ENCODE peak calls at places on chromosomes 11 and 22, in nine cellular contexts. X is body of pancreas; W is cardiac fibroblast; F is GM12865; U is OCI-LY7; T is upper lobe of right lung; A is naive thymus-derived CD4-positive, alpha-beta T cell; M is Caco-2; N is HCT116. G is an unnamed sample.

GRCh38 chr11:46003647-46004046 is 81.2 kb downstream of the LARGE2 start:
- DNase-seq in X (no peak), W (peak), F (no peak), U (no peak), T (no peak), A (no peak), M (no peak), N (no peak), G (no peak)

GRCh38 chr22:22974795-22975580 is 87.4 kb downstream of the IGLL5 start:
- DNase-seq in X (no peak), W (no peak), F (no peak), U (no peak), T (no peak), A (no peak), M (no peak), N (no peak), G (no peak)

GRCh38 chr22:20324139-20324516 is 4.3 kb upstream of the DGCR6L start:
- DNase-seq in X (no peak), W (no peak), F (no peak), U (no peak), T (no peak), A (peak), M (no peak), N (no peak), G (no peak)

GRCh38 chr11:102794382-102794781 is 3.6 kb downstream of the MMP1 start:
- DNase-seq in X (no peak), W (peak), F (peak), U (peak), T (no peak), A (no peak), M (peak), N (peak), G (no peak)

GRCh38 chr11:58958500-58958899 is 19.2 kb downstream of the GLYATL1 start:
- DNase-seq in X (peak), W (peak), F (peak), U (peak), T (no peak), A (peak), M (peak), N (peak), G (no peak)

GRCh38 chr11:12276356-12276755 is 101.0 kb upstream of the PARVA start:
- DNase-seq in X (peak), W (no peak), F (no peak), U (no peak), T (no peak), A (no peak), M (no peak), N (no peak), G (no peak)

GRCh38 chr22:19663286-19663815 is 51.0 kb upstream of the SEPTIN5 start:
- DNase-seq in X (peak), W (peak), F (peak), U (no peak), T (no peak), A (no peak), M (no peak), N (no peak), G (peak)

GRCh38 chr11:110857885-110858555 is 145.8 kb upstream of the ARHGAP20 start:
- DNase-seq in X (no peak), W (peak), F (peak), U (no peak), T (no peak), A (no peak), M (no peak), N (no peak), G (no peak)

GRCh38 chr11:9028591-9028990 is 24.8 kb upstream of the NRIP3 start:
- DNase-seq in X (no peak), W (no peak), F (no peak), U (no peak), T (no peak), A (no peak), M (no peak), N (no peak), G (no peak)

GRCh38 chr11:97856666-97857065 is 1164.1 kb upstream of the CNTN5 start:
- DNase-seq in X (no peak), W (no peak), F (no peak), U (no peak), T (no peak), A (no peak), M (no peak), N (no peak), G (no peak)

GRCh38 chr11:93196816-93197382 is 892 bp downstream of the SLC36A4 start:
- DNase-seq in X (no peak), W (no peak), F (peak), U (peak), T (no peak), A (no peak), M (no peak), N (peak), G (no peak)

GRCh38 chr11:123474994-123475393 is 44.9 kb downstream of the GRAMD1B start:
- DNase-seq in X (no peak), W (peak), F (no peak), U (no peak), T (no peak), A (no peak), M (no peak), N (no peak), G (peak)

GRCh38 chr22:48090332-48090672 is 1327.9 kb downstream of the TBC1D22A start:
- DNase-seq in X (no peak), W (no peak), F (no peak), U (no peak), T (no peak), A (no peak), M (no peak), N (no peak), G (no peak)

GRCh38 chr22:20590477-20591294 is 83.3 kb downstream of the MED15 start:
- DNase-seq in X (no peak), W (no peak), F (no peak), U (no peak), T (no peak), A (peak), M (no peak), N (no peak), G (no peak)

GRCh38 chr11:115220423-115220822 is 283.8 kb downstream of the CADM1 start:
- DNase-seq in X (no peak), W (no peak), F (no peak), U (no peak), T (no peak), A (no peak), M (no peak), N (no peak), G (no peak)

GRCh38 chr11:107505667-107506066 is 48.0 kb upstream of the CWF19L2 start:
- DNase-seq in X (no peak), W (no peak), F (no peak), U (no peak), T (no peak), A (no peak), M (no peak), N (no peak), G (no peak)

GRCh38 chr11:126153999-126154398 is 57.5 kb downstream of the RPUSD4 start:
- DNase-seq in X (no peak), W (no peak), F (no peak), U (no peak), T (no peak), A (no peak), M (no peak), N (peak), G (no peak)

GRCh38 chr11:110198031-110198729 is 98.2 kb downstream of the RDX start:
- DNase-seq in X (no peak), W (peak), F (no peak), U (no peak), T (no peak), A (no peak), M (no peak), N (no peak), G (no peak)

GRCh38 chr22:31151872-31152271 is 8.1 kb upstream of the RNF185 start:
- DNase-seq in X (no peak), W (no peak), F (no peak), U (no peak), T (no peak), A (no peak), M (no peak), N (no peak), G (no peak)

GRCh38 chr11:73530109-73530508 is 67.8 kb downstream of the FAM168A start:
- DNase-seq in X (no peak), W (no peak), F (no peak), U (peak), T (no peak), A (no peak), M (peak), N (no peak), G (no peak)

GRCh38 chr11:118186346-118187107 is 10.1 kb upstream of the SCN2B start:
- DNase-seq in X (no peak), W (no peak), F (no peak), U (no peak), T (no peak), A (no peak), M (no peak), N (no peak), G (no peak)

GRCh38 chr11:4700436-4700820 is 2.8 kb upstream of the OR51E2 start:
- DNase-seq in X (no peak), W (no peak), F (no peak), U (no peak), T (no peak), A (no peak), M (no peak), N (no peak), G (no peak)

GRCh38 chr11:8959546-8960166 is 4.6 kb downstream of the TMEM9B start:
- DNase-seq in X (peak), W (peak), F (peak), U (peak), T (no peak), A (no peak), M (peak), N (peak), G (peak)

GRCh38 chr11:34840736-34841386 is 75.3 kb downstream of the APIP start:
- DNase-seq in X (peak), W (peak), F (peak), U (peak), T (no peak), A (no peak), M (peak), N (peak), G (no peak)

GRCh38 chr11:65978391-65979238 is 17.1 kb downstream of the SART1 start:
- DNase-seq in X (no peak), W (no peak), F (no peak), U (no peak), T (no peak), A (peak), M (no peak), N (no peak), G (no peak)

GRCh38 chr11:47864910-47865309 is 16.8 kb upstream of the NUP160 start:
- DNase-seq in X (no peak), W (peak), F (no peak), U (no peak), T (no peak), A (no peak), M (no peak), N (no peak), G (no peak)

GRCh38 chr22:19965771-19966709 is 24.4 kb upstream of the TXNRD2 start:
- DNase-seq in X (no peak), W (no peak), F (no peak), U (peak), T (no peak), A (no peak), M (peak), N (no peak), G (no peak)

GRCh38 chr11:22875869-22876473 is 15.7 kb upstream of the CCDC179 start:
- DNase-seq in X (peak), W (peak), F (peak), U (peak), T (no peak), A (peak), M (peak), N (peak), G (peak)

GRCh38 chr11:103923473-103923931 is 112.9 kb upstream of the DDI1 start:
- DNase-seq in X (no peak), W (no peak), F (no peak), U (no peak), T (no peak), A (no peak), M (peak), N (peak), G (no peak)

GRCh38 chr11:96524475-96524874 is 134.7 kb downstream of the JRKL start:
- DNase-seq in X (no peak), W (peak), F (no peak), U (no peak), T (no peak), A (no peak), M (no peak), N (no peak), G (no peak)

GRCh38 chr11:131652231-131652630 is 281.8 kb downstream of the NTM start:
- DNase-seq in X (no peak), W (no peak), F (no peak), U (no peak), T (no peak), A (no peak), M (no peak), N (no peak), G (no peak)

GRCh38 chr11:126147268-126148111 is 64.0 kb downstream of the RPUSD4 start:
- DNase-seq in X (no peak), W (no peak), F (no peak), U (no peak), T (no peak), A (no peak), M (peak), N (no peak), G (no peak)

GRCh38 chr11:8733847-8734246 is 51.3 kb downstream of the RPL27A start:
- DNase-seq in X (no peak), W (no peak), F (no peak), U (no peak), T (no peak), A (no peak), M (peak), N (no peak), G (no peak)

GRCh38 chr11:46099973-46100335 is 21.3 kb downstream of the PHF21A start:
- DNase-seq in X (no peak), W (peak), F (peak), U (no peak), T (no peak), A (no peak), M (no peak), N (no peak), G (no peak)

GRCh38 chr11:125070699-125071254 is 7.7 kb downstream of the SLC37A2 start:
- DNase-seq in X (peak), W (peak), F (peak), U (peak), T (peak), A (no peak), M (peak), N (peak), G (no peak)

GRCh38 chr11:12087075-12087775 is 23.2 kb upstream of the MICAL2 start:
- DNase-seq in X (no peak), W (peak), F (peak), U (no peak), T (no peak), A (no peak), M (peak), N (peak), G (peak)

GRCh38 chr11:33633251-33634003 is 67.2 kb downstream of the C11orf91 start:
- DNase-seq in X (no peak), W (peak), F (no peak), U (no peak), T (no peak), A (no peak), M (peak), N (peak), G (no peak)

GRCh38 chr11:3840870-3841425 is at the start of gene RHOG:
- DNase-seq in X (peak), W (no peak), F (peak), U (peak), T (peak), A (no peak), M (peak), N (no peak), G (peak)

GRCh38 chr11:65634140-65634436 is 3.8 kb upstream of the SIPA1 start:
- DNase-seq in X (no peak), W (no peak), F (no peak), U (no peak), T (no peak), A (no peak), M (no peak), N (no peak), G (no peak)

DNA sequence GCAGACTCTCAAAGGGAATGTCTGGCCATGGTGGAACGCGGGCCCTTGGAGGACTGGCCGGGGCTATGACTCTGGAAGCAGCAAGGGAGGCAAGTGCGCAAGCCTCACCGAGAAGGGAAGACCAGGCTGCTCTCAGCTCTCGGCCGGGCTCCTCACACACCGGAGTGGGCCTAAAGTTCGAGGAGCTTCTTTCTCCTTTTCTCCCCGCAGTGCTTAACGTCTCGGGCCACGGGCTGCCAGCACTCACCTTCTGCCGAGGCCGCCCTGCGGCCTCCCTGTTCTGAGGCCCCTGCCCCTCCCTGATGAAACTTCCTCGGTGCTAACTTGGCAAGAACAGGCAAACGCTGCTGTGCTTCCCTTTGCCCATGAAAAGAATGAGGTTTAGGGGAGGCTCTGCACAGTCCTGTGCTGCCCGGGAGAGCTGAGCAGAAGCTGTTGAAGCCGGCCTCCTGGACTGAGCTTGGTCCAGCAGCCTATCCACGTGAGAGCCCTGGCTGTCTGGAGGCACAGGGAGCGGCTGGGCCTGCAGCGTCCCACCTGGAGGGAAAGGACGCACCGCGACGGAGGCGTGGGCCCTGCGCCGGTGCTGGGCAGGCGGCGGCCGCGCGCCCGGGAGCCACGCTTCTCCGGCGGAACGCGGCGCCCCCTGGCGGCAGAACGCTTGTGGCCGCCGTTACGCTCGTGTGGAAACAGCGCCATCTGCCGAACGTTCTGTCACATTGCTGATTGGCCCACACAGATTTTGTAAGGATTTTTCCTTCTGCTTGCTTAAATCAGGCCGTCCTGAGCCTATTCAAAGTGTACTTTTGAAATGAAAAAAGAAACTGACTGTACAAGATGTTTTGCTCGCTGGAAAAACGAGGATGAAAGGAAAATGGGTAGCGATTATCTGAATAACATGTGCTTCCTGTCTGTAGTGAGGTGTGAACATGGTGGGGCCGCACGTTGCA is 65.0 kb upstream of the TMEM45B start:
- DNase-seq in X (peak), W (peak), F (peak), U (peak), T (peak), A (peak), M (peak), N (peak), G (peak)
- H3K4me3 ChIP-seq in X (no peak), W (peak), F (no peak), U (no peak), T (peak), A (peak), M (peak), N (no peak), G (no peak)

DNA sequence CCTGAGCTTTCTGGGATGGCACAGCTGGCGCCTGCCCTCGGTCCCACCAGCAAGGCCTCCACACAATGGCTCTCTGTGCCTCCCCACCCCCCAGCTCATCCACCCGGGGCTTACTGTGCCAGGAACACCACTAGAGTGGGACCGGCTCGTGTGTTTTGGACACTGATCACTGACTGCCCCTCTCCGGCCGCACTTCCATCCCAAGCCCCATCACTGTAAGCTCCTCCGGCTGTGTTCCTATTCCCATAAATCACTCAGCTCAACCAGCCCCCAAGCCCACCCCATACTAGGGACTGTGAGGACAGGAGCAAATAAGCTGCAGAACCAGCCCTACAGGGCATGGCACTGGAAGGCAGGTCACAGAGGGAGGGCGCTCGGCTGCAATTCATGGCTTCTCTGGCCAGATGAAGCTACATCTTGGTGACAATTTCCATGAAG is 7.3 kb downstream of the APBB1 start:
- DNase-seq in X (no peak), W (no peak), F (no peak), U (no peak), T (no peak), A (no peak), M (no peak), N (no peak), G (no peak)
- H3K4me3 ChIP-seq in X (no peak), W (no peak), F (no peak), U (no peak), T (no peak), A (no peak), M (no peak), N (no peak), G (no peak)

GRCh38 chr11:20161230-20161918 is 1.1 kb upstream of the DBX1 start:
- DNase-seq in X (no peak), W (no peak), F (no peak), U (no peak), T (no peak), A (no peak), M (no peak), N (no peak), G (no peak)
- H3K4me3 ChIP-seq in X (no peak), W (no peak), F (no peak), U (no peak), T (no peak), A (no peak), M (no peak), N (no peak), G (no peak)

GRCh38 chr22:43185860-43186261 is 1.1 kb downstream of the TTLL12 start:
- DNase-seq in X (peak), W (no peak), F (peak), U (peak), T (no peak), A (no peak), M (peak), N (peak), G (no peak)
- H3K4me3 ChIP-seq in X (peak), W (peak), F (peak), U (peak), T (peak), A (peak), M (peak), N (peak), G (peak)

DNA sequence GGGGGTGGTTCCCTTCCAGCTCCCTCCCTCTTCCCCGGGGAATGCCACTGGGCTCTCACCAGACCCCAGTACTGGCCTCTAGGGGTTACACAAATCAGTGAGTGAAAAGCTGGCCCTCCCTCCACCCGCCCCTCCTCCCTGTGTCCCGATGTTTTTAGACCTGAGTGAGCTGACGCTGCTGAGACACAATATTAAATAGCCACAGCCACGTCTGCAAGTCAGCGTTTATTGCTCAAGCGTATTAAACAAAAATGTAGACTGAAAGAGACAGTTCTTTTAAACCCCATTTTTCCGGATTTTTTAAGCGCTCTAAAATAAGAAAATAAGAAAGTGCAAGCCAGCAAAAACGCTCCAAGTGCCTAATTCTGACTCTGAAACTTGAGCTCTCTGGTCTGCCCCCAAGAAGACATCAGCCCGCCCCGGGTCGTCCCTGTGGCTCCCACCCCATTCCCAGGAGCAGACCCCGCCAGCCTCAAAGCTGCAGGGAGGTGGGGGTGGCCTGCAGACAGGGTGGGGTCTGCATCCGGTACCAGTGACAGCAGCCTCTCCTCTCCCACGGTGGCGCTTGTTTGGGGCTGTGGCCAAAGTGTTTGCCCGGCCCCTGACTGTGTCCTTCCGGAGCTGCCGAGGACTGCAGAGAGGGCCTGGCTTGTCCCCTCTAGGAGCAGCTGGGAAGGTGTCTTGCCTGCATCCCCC is 1.2 kb upstream of the TTLL8 start:
- DNase-seq in X (no peak), W (peak), F (no peak), U (peak), T (no peak), A (no peak), M (no peak), N (no peak), G (peak)
- H3K4me3 ChIP-seq in X (no peak), W (no peak), F (no peak), U (no peak), T (peak), A (no peak), M (no peak), N (no peak), G (peak)

G was measured in AG09309.